ENCODE peak calls at places on chromosome 5, in ten cellular contexts. F is stomach, V is breast epithelium, N is GM12891, R is HCT116, Y is A549, T is K562, K is Peyer's patch, X is body of pancreas, M is ovary. Q is an unnamed sample.

GRCh38 chr5:142600611-142601360 is 85.1 kb downstream of the FGF1 start:
- DNase-seq in F (peak; percentile 50), V (peak; percentile 25), N (no peak), R (no peak), Y (no peak), T (no peak), K (peak; percentile 48), X (peak; percentile 26), M (peak; percentile 24), Q (no peak)

GRCh38 chr5:10695055-10695649 is 65.9 kb downstream of the DAP start:
- DNase-seq in F (peak; percentile 86), V (peak; percentile 67), N (no peak), R (no peak), Y (peak; percentile 83), T (peak; percentile 63), K (peak; percentile 85), X (peak; percentile 83), M (peak; percentile 76), Q (peak; percentile 73)

GRCh38 chr5:103706939-103707682 is 144.5 kb upstream of the NUDT12 start:
- DNase-seq in F (no peak), V (no peak), N (no peak), R (no peak), Y (no peak), T (no peak), K (no peak), X (no peak), M (no peak), Q (no peak)

GRCh38 chr5:14920121-14920520 is 48.5 kb upstream of the ANKH start:
- DNase-seq in F (no peak), V (no peak), N (no peak), R (no peak), Y (no peak), T (no peak), K (no peak), X (no peak), M (no peak), Q (no peak)

GRCh38 chr5:166046956-166047355 is 2244.5 kb upstream of the WWC1 start:
- DNase-seq in F (no peak), V (no peak), N (no peak), R (no peak), Y (no peak), T (no peak), K (no peak), X (no peak), M (no peak), Q (no peak)

GRCh38 chr5:176882566-176882900 is 16.6 kb downstream of the HK3 start:
- DNase-seq in F (no peak), V (no peak), N (no peak), R (no peak), Y (no peak), T (no peak), K (no peak), X (no peak), M (no peak), Q (no peak)

GRCh38 chr5:103785569-103785968 is 223.0 kb upstream of the NUDT12 start:
- DNase-seq in F (no peak), V (no peak), N (no peak), R (no peak), Y (no peak), T (no peak), K (no peak), X (no peak), M (no peak), Q (no peak)

GRCh38 chr5:154895606-154896561 is 37.5 kb downstream of the CNOT8 start:
- DNase-seq in F (no peak), V (no peak), N (no peak), R (no peak), Y (no peak), T (no peak), K (no peak), X (no peak), M (no peak), Q (no peak)

GRCh38 chr5:137880313-137880712 is 8.9 kb upstream of the PKD2L2 start:
- DNase-seq in F (no peak), V (no peak), N (no peak), R (no peak), Y (no peak), T (no peak), K (no peak), X (no peak), M (no peak), Q (no peak)

GRCh38 chr5:139388198-139388821 is 1.4 kb downstream of the MZB1 start:
- DNase-seq in F (peak; percentile 72), V (peak; percentile 46), N (no peak), R (no peak), Y (peak; percentile 66), T (no peak), K (peak; percentile 85), X (peak; percentile 34), M (peak; percentile 26), Q (no peak)

GRCh38 chr5:81233080-81233634 is at the start of gene CKMT2:
- DNase-seq in F (peak; percentile 84), V (peak; percentile 40), N (peak; percentile 23), R (no peak), Y (no peak), T (peak; percentile 22), K (peak; percentile 66), X (peak; percentile 74), M (peak; percentile 94), Q (no peak)
- TF ChIP-seq POLR2A in F (no peak), V (no peak), N (no peak), R (no peak), Y (no peak), T (no peak), K (no peak), X (peak; percentile 67), M (peak; percentile 22), Q (no peak)

GRCh38 chr5:145854651-145855258 is 18.1 kb downstream of the GRXCR2 start:
- DNase-seq in F (no peak), V (no peak), N (no peak), R (peak; percentile 77), Y (peak; percentile 42), T (peak; percentile 88), K (peak; percentile 73), X (no peak), M (no peak), Q (peak; percentile 30)

GRCh38 chr5:145856285-145856818 is 16.5 kb downstream of the GRXCR2 start:
- DNase-seq in F (peak; percentile 30), V (peak; percentile 43), N (no peak), R (no peak), Y (no peak), T (no peak), K (peak; percentile 55), X (peak; percentile 14), M (peak; percentile 57), Q (peak; percentile 11)

GRCh38 chr5:145853952-145854351 is 18.8 kb upstream of the PRELID2 start:
- DNase-seq in F (no peak), V (no peak), N (no peak), R (no peak), Y (no peak), T (no peak), K (no peak), X (no peak), M (no peak), Q (no peak)

GRCh38 chr5:145852990-145853389 is 17.8 kb upstream of the PRELID2 start:
- DNase-seq in F (no peak), V (no peak), N (no peak), R (no peak), Y (no peak), T (no peak), K (no peak), X (no peak), M (no peak), Q (no peak)

GRCh38 chr5:145855842-145856267 is 17.0 kb downstream of the GRXCR2 start:
- DNase-seq in F (no peak), V (no peak), N (no peak), R (no peak), Y (no peak), T (no peak), K (no peak), X (no peak), M (no peak), Q (peak; percentile 7)
- TF ChIP-seq POLR2A in F (no peak), V (no peak), N (no peak), R (no peak), Y (no peak), T (no peak), K (no peak), X (no peak), M (no peak), Q (no peak)

DNA sequence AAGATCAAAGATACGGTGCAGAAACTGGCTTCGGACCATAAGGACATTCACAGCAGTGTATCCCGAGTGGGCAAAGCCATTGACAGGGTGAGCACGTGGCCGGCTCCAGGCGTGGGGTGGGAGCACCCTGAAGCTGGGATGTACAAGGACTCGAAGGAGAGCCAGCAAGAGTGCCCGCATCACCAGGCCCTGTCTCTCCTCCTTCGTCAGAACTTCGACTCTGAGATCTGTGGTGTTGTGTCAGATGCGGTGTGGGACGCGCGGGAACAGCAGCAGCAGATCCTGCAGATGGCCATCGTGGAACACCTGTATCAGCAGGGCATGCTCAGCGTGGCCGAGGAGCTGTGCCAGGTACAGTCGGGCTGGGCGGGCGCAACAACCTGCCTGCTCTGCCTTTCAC is 11.0 kb downstream of the NHP2 start:
- DNase-seq in F (no peak), V (no peak), N (no peak), R (no peak), Y (no peak), T (no peak), K (no peak), X (no peak), M (no peak), Q (no peak)
- TF ChIP-seq POLR2A in F (no peak), V (no peak), N (no peak), R (no peak), Y (no peak), T (no peak), K (no peak), X (no peak), M (no peak), Q (no peak)

DNA sequence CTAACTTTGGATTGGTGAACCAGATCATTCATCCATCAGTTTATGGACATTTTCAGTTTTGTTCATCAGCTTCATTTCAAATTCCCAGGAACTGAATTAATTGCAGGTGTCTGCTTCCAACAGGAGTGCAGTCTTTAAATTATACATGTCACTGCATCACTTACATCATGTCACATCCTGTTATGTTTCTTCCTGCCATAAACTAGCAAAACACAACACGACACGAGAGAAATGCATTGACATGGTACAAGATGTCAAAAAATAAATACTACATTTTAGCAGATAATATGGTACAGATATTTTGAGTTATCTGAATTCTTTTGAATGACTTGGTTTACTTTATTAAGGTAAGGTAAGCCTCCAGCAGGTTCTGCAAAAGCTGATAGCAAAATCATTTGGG is 415.5 kb downstream of the NR2F1-AS1 start:
- DNase-seq in F (no peak), V (no peak), N (no peak), R (no peak), Y (no peak), T (no peak), K (no peak), X (no peak), M (no peak), Q (no peak)
- TF ChIP-seq POLR2A in F (no peak), V (no peak), N (no peak), R (no peak), Y (no peak), T (no peak), K (no peak), X (no peak), M (no peak), Q (no peak)

GRCh38 chr5:132496631-132497487 is 6.3 kb upstream of the IRF1 start:
- DNase-seq in F (peak; percentile 93), V (peak; percentile 81), N (peak; percentile 59), R (no peak), Y (peak; percentile 83), T (peak; percentile 90), K (peak; percentile 95), X (peak; percentile 92), M (peak; percentile 91), Q (peak; percentile 74)
- TF ChIP-seq POLR2A in F (no peak), V (no peak), N (no peak), R (no peak), Y (peak; percentile 81), T (peak; percentile 46), K (peak; percentile 55), X (peak; percentile 66), M (no peak), Q (peak; percentile 70)

GRCh38 chr5:173616577-173617118 is at the start of gene BOD1:
- DNase-seq in F (peak; percentile 97), V (peak; percentile 97), N (peak; percentile 79), R (peak; percentile 96), Y (peak; percentile 91), T (peak; percentile 91), K (peak; percentile 98), X (peak; percentile 97), M (peak; percentile 94), Q (peak; percentile 90)
- TF ChIP-seq POLR2A in F (no peak), V (no peak), N (no peak), R (no peak), Y (peak; percentile 30), T (no peak), K (no peak), X (no peak), M (no peak), Q (peak; percentile 20)

Q was measured in H54.